ENCODE peak calls at places on chromosomes 4 and X, in seven cellular contexts. N, L, V, T, F, Y and Q are unnamed samples.

GRCh38 chr4:25805255-25805860 is 57.4 kb downstream of the SEL1L3 start:
- DNase-seq in N (no peak), T (no peak), V (no peak), Y (no peak), L (no peak), F (no peak), Q (no peak)

GRCh38 chrX:109931677-109932076 is 71.2 kb upstream of the TMEM164 start:
- DNase-seq in F (no peak), T (no peak), Y (no peak), N (no peak), V (no peak), L (no peak), Q (no peak)

GRCh38 chr4:92305148-92305877 is 1.5 kb downstream of the GRID2 start:
- DNase-seq in T (peak; percentile 95), Y (peak; percentile 32), L (peak; percentile 4), V (no peak), F (peak; percentile 63), N (peak; percentile 96), Q (peak; percentile 87)

GRCh38 chr4:154744341-154744948 is 645 bp downstream of the LRAT start:
- DNase-seq in L (no peak), Y (no peak), V (no peak), F (no peak), T (no peak), N (no peak), Q (no peak)

GRCh38 chrX:40012800-40013682 is 84.7 kb downstream of the BCOR start:
- DNase-seq in Y (peak; percentile 35), F (peak; percentile 64), V (peak; percentile 90), L (peak; percentile 49), T (peak; percentile 60), N (peak; percentile 64), Q (peak; percentile 37)

GRCh38 chr4:5708171-5708828 is at the start of gene EVC2:
- DNase-seq in L (peak; percentile 52), N (peak; percentile 65), T (peak; percentile 79), V (peak; percentile 55), Y (peak; percentile 46), F (peak; percentile 60), Q (peak; percentile 65)

GRCh38 chr4:8507251-8507570 is 66.6 kb downstream of the TRMT44 start:
- DNase-seq in L (peak; percentile 34), N (no peak), F (no peak), V (no peak), T (no peak), Y (no peak), Q (no peak)

GRCh38 chr4:86822136-86822535 is 27.0 kb downstream of the SLC10A6 start:
- DNase-seq in Y (peak; percentile 63), T (no peak), V (no peak), N (no peak), F (no peak), L (peak; percentile 46), Q (no peak)

GRCh38 chrX:136347706-136348105 is 46.9 kb downstream of the ADGRG4 start:
- DNase-seq in L (no peak), T (no peak), F (no peak), Y (no peak), N (no peak), V (no peak), Q (no peak)

GRCh38 chrX:121336831-121337421 is 289.5 kb downstream of the GLUD2 start:
- DNase-seq in L (no peak), T (no peak), F (no peak), N (no peak), Y (no peak), V (no peak), Q (no peak)

GRCh38 chr4:15550491-15550890 is 80.8 kb downstream of the CC2D2A start:
- DNase-seq in L (no peak), T (no peak), F (no peak), Y (no peak), V (no peak), N (no peak), Q (no peak)

GRCh38 chr4:174394915-174395314 is 111.2 kb downstream of the CEP44 start:
- DNase-seq in N (no peak), T (no peak), V (no peak), L (peak; percentile 28), F (peak; percentile 86), Y (peak; percentile 63), Q (no peak)

GRCh38 chrX:57083143-57083542 is 38.2 kb downstream of the SPIN2B start:
- DNase-seq in L (no peak), Y (no peak), F (no peak), N (peak; percentile 32), T (peak; percentile 18), V (no peak), Q (no peak)

GRCh38 chr4:147354271-147354670 is 126.6 kb upstream of the EDNRA start:
- DNase-seq in N (no peak), Y (no peak), T (no peak), V (no peak), L (no peak), F (no peak), Q (no peak)

GRCh38 chr4:729336-730315 is 24.0 kb downstream of the PCGF3 start:
- DNase-seq in N (no peak), V (no peak), L (no peak), T (no peak), Y (no peak), F (no peak), Q (no peak)

GRCh38 chr4:123116412-123116811 is 194.0 kb upstream of the NUDT6 start:
- DNase-seq in Y (peak; percentile 47), N (no peak), V (no peak), F (peak; percentile 77), L (peak; percentile 26), T (no peak), Q (no peak)

GRCh38 chrX:140815868-140816267 is 106.3 kb downstream of the LINC00632 start:
- DNase-seq in V (no peak), T (no peak), N (no peak), L (peak; percentile 4), Y (peak; percentile 10), F (peak; percentile 29), Q (no peak)

GRCh38 chrX:72272868-72273267 is 4.2 kb downstream of the RPS4X start:
- DNase-seq in N (no peak), V (no peak), Y (peak; percentile 76), L (no peak), T (no peak), F (no peak), Q (no peak)

GRCh38 chrX:16205840-16206239 is 38.6 kb downstream of the MAGEB17 start:
- DNase-seq in N (no peak), Y (no peak), L (no peak), V (no peak), F (peak; percentile 16), T (no peak), Q (no peak)

GRCh38 chr4:141587897-141588296 is 48.5 kb upstream of the IL15 start:
- DNase-seq in F (peak; percentile 42), N (no peak), Y (peak; percentile 64), V (no peak), T (no peak), L (peak; percentile 31), Q (no peak)

GRCh38 chrX:44843318-44843702 is 511 bp upstream of the DUSP21 start:
- DNase-seq in F (no peak), N (no peak), Y (no peak), T (no peak), L (no peak), V (no peak), Q (no peak)

GRCh38 chr4:146121757-146122156 is 53.8 kb upstream of the LSM6 start:
- DNase-seq in V (no peak), L (no peak), Y (no peak), F (no peak), N (no peak), T (no peak), Q (no peak)

GRCh38 chr4:188783160-188783559 is 643.9 kb downstream of the TRIML1 start:
- DNase-seq in N (no peak), Y (peak; percentile 11), F (no peak), V (no peak), L (no peak), T (no peak), Q (no peak)

GRCh38 chr4:188783606-188784157 is 644.4 kb downstream of the TRIML1 start:
- DNase-seq in V (no peak), T (no peak), L (peak; percentile 2), F (peak; percentile 5), Y (no peak), N (no peak), Q (peak; percentile 74)

GRCh38 chr4:188780686-188781085 is 641.4 kb downstream of the TRIML1 start:
- DNase-seq in L (no peak), T (no peak), N (no peak), Y (no peak), F (no peak), V (no peak), Q (no peak)

GRCh38 chr4:188780028-188780427 is 640.8 kb downstream of the TRIML1 start:
- DNase-seq in T (no peak), Y (no peak), N (no peak), V (no peak), L (no peak), F (no peak), Q (no peak)

GRCh38 chr4:188781655-188782054 is 642.4 kb downstream of the TRIML1 start:
- DNase-seq in F (peak; percentile 22), V (no peak), T (peak; percentile 70), L (no peak), Y (peak; percentile 16), N (peak; percentile 55), Q (peak; percentile 51)
- TF ChIP-seq CTCF in F (peak; percentile 39), V (no peak), T (peak; percentile 73), L (peak; percentile 40), Y (peak; percentile 37), N (peak; percentile 68), Q (peak; percentile 60)

GRCh38 chrX:4185086-4185485 is 471.6 kb upstream of the PRKX start:
- DNase-seq in V (no peak), F (no peak), L (no peak), T (no peak), N (no peak), Y (no peak), Q (no peak)
- TF ChIP-seq CTCF in V (no peak), F (no peak), L (no peak), T (no peak), N (no peak), Y (no peak), Q (no peak)

GRCh38 chr4:2714918-2715317 is 41.2 kb downstream of the TNIP2 start:
- DNase-seq in F (no peak), N (no peak), V (no peak), T (no peak), Y (no peak), L (no peak), Q (no peak)

GRCh38 chr4:2715426-2715825 is 40.7 kb downstream of the TNIP2 start:
- DNase-seq in T (no peak), V (no peak), N (no peak), F (no peak), Y (no peak), L (no peak), Q (no peak)

GRCh38 chr4:2712261-2712842 is 43.8 kb downstream of the TNIP2 start:
- DNase-seq in L (no peak), N (peak; percentile 64), T (peak; percentile 71), F (peak; percentile 14), V (no peak), Y (no peak), Q (peak; percentile 53)

GRCh38 chr4:2713337-2713736 is 42.8 kb downstream of the TNIP2 start:
- DNase-seq in V (no peak), L (no peak), N (no peak), T (no peak), Y (no peak), F (no peak), Q (no peak)

GRCh38 chr4:2714071-2714770 is 41.9 kb downstream of the TNIP2 start:
- DNase-seq in F (peak; percentile 53), N (no peak), Y (peak; percentile 71), V (no peak), T (no peak), L (peak; percentile 73), Q (peak; percentile 30)
- TF ChIP-seq CTCF in F (no peak), N (no peak), Y (no peak), V (no peak), T (no peak), L (no peak), Q (no peak)

GRCh38 chrX:49230500-49231232 is 2.5 kb downstream of the CACNA1F start:
- DNase-seq in L (no peak), F (no peak), T (peak; percentile 84), V (peak; percentile 88), N (peak; percentile 86), Y (no peak), Q (peak; percentile 74)
- TF ChIP-seq CTCF in L (no peak), F (no peak), T (peak; percentile 22), V (no peak), N (peak; percentile 33), Y (no peak), Q (no peak)